ENCODE peak calls at places on chromosome 19, in seven cellular contexts. One of them, this sample, is unnamed.

GRCh38 chr19:38209671-38210457 is 14.2 kb downstream of the DPF1 start:
- DNase-seq in ovary: peak; percentile 88
- DNase-seq in colonic mucosa: peak; percentile 56
- DNase-seq in pancreas: no peak
- DNase-seq in GM23338: peak; percentile 82
- DNase-seq in CD4-positive, alpha-beta memory T cell: no peak
- DNase-seq in A673: no peak
- DNase-seq in this sample: peak; percentile 31

GRCh38 chr19:50357178-50358100 is 8.0 kb downstream of the NAPSA start:
- DNase-seq in GM23338: peak; percentile 91
- DNase-seq in pancreas: peak; percentile 86
- DNase-seq in A673: peak; percentile 89
- DNase-seq in ovary: peak; percentile 88
- DNase-seq in CD4-positive, alpha-beta memory T cell: peak; percentile 86
- DNase-seq in colonic mucosa: peak; percentile 79
- DNase-seq in this sample: peak; percentile 60

GRCh38 chr19:35673121-35673804 is 6.9 kb downstream of the UPK1A start:
- DNase-seq in pancreas: peak; percentile 65
- DNase-seq in A673: no peak
- DNase-seq in ovary: no peak
- DNase-seq in GM23338: peak; percentile 84
- DNase-seq in colonic mucosa: no peak
- DNase-seq in CD4-positive, alpha-beta memory T cell: peak; percentile 24
- DNase-seq in this sample: peak; percentile 69

GRCh38 chr19:8163781-8164180 is 14.4 kb upstream of the FBN3 start:
- DNase-seq in A673: no peak
- DNase-seq in pancreas: no peak
- DNase-seq in CD4-positive, alpha-beta memory T cell: no peak
- DNase-seq in GM23338: no peak
- DNase-seq in ovary: no peak
- DNase-seq in colonic mucosa: no peak
- DNase-seq in this sample: no peak

GRCh38 chr19:45306522-45307027 is 16.1 kb downstream of the CKM start:
- DNase-seq in A673: peak; percentile 70
- DNase-seq in pancreas: no peak
- DNase-seq in ovary: no peak
- DNase-seq in CD4-positive, alpha-beta memory T cell: no peak
- DNase-seq in colonic mucosa: no peak
- DNase-seq in GM23338: peak; percentile 70
- DNase-seq in this sample: no peak

GRCh38 chr19:55339225-55340143 is at the start of gene KMT5C:
- DNase-seq in pancreas: peak; percentile 100
- DNase-seq in ovary: peak; percentile 100
- DNase-seq in A673: peak; percentile 100
- DNase-seq in colonic mucosa: peak; percentile 100
- DNase-seq in GM23338: peak; percentile 100
- DNase-seq in CD4-positive, alpha-beta memory T cell: peak; percentile 100
- DNase-seq in this sample: peak; percentile 100

GRCh38 chr19:33622505-33622808 is 704 bp downstream of the CHST8 start:
- DNase-seq in CD4-positive, alpha-beta memory T cell: no peak
- DNase-seq in ovary: no peak
- DNase-seq in pancreas: peak; percentile 60
- DNase-seq in GM23338: peak; percentile 60
- DNase-seq in colonic mucosa: no peak
- DNase-seq in A673: no peak
- DNase-seq in this sample: no peak

GRCh38 chr19:45439569-45440258 is 16.0 kb upstream of the ERCC1 start:
- DNase-seq in colonic mucosa: peak; percentile 80
- DNase-seq in GM23338: peak; percentile 76
- DNase-seq in A673: peak; percentile 87
- DNase-seq in pancreas: peak; percentile 94
- DNase-seq in CD4-positive, alpha-beta memory T cell: peak; percentile 87
- DNase-seq in ovary: peak; percentile 93
- DNase-seq in this sample: peak; percentile 84

GRCh38 chr19:31283701-31284100 is 65.5 kb downstream of the TSHZ3 start:
- DNase-seq in CD4-positive, alpha-beta memory T cell: no peak
- DNase-seq in GM23338: peak; percentile 20
- DNase-seq in colonic mucosa: no peak
- DNase-seq in pancreas: no peak
- DNase-seq in ovary: no peak
- DNase-seq in A673: no peak
- DNase-seq in this sample: no peak

GRCh38 chr19:14843169-14843568 is 5.6 kb downstream of the OR7A10 start:
- DNase-seq in A673: no peak
- DNase-seq in CD4-positive, alpha-beta memory T cell: no peak
- DNase-seq in GM23338: no peak
- DNase-seq in ovary: no peak
- DNase-seq in colonic mucosa: no peak
- DNase-seq in pancreas: no peak
- DNase-seq in this sample: no peak
- H3K4me3 ChIP-seq in A673: no peak overlapping the region
- H3K4me3 ChIP-seq in CD4-positive, alpha-beta memory T cell: no peak overlapping the region
- H3K4me3 ChIP-seq in GM23338: no peak overlapping the region
- H3K4me3 ChIP-seq in ovary: no peak overlapping the region
- H3K4me3 ChIP-seq in colonic mucosa: no peak overlapping the region
- H3K4me3 ChIP-seq in pancreas: no peak overlapping the region
- H3K4me3 ChIP-seq in this sample: no peak overlapping the region

GRCh38 chr19:17751912-17752273 is 616 bp downstream of the FCHO1 start:
- DNase-seq in ovary: no peak
- DNase-seq in pancreas: no peak
- DNase-seq in GM23338: no peak
- DNase-seq in CD4-positive, alpha-beta memory T cell: no peak
- DNase-seq in colonic mucosa: no peak
- DNase-seq in A673: no peak
- DNase-seq in this sample: no peak
- H3K4me3 ChIP-seq in ovary: no peak overlapping the region
- H3K4me3 ChIP-seq in pancreas: no peak overlapping the region
- H3K4me3 ChIP-seq in GM23338: no peak overlapping the region
- H3K4me3 ChIP-seq in CD4-positive, alpha-beta memory T cell: peak overlapping the region; percentile 65
- H3K4me3 ChIP-seq in colonic mucosa: peak overlapping the region; percentile 18
- H3K4me3 ChIP-seq in A673: no peak overlapping the region
- H3K4me3 ChIP-seq in this sample: no peak overlapping the region

GRCh38 chr19:13330285-13330684 is 176.0 kb downstream of the CACNA1A start:
- DNase-seq in colonic mucosa: no peak
- DNase-seq in CD4-positive, alpha-beta memory T cell: no peak
- DNase-seq in GM23338: no peak
- DNase-seq in A673: no peak
- DNase-seq in ovary: no peak
- DNase-seq in pancreas: no peak
- DNase-seq in this sample: no peak
- H3K4me3 ChIP-seq in colonic mucosa: no peak overlapping the region
- H3K4me3 ChIP-seq in CD4-positive, alpha-beta memory T cell: no peak overlapping the region
- H3K4me3 ChIP-seq in GM23338: no peak overlapping the region
- H3K4me3 ChIP-seq in A673: no peak overlapping the region
- H3K4me3 ChIP-seq in ovary: no peak overlapping the region
- H3K4me3 ChIP-seq in pancreas: no peak overlapping the region
- H3K4me3 ChIP-seq in this sample: no peak overlapping the region

GRCh38 chr19:2227415-2228156 is 8.5 kb downstream of the PLEKHJ1 start:
- DNase-seq in pancreas: no peak
- DNase-seq in GM23338: peak; percentile 33
- DNase-seq in A673: no peak
- DNase-seq in ovary: no peak
- DNase-seq in colonic mucosa: no peak
- DNase-seq in CD4-positive, alpha-beta memory T cell: no peak
- DNase-seq in this sample: no peak
- H3K4me3 ChIP-seq in pancreas: no peak overlapping the region
- H3K4me3 ChIP-seq in GM23338: no peak overlapping the region
- H3K4me3 ChIP-seq in A673: no peak overlapping the region
- H3K4me3 ChIP-seq in ovary: no peak overlapping the region
- H3K4me3 ChIP-seq in colonic mucosa: no peak overlapping the region
- H3K4me3 ChIP-seq in CD4-positive, alpha-beta memory T cell: no peak overlapping the region
- H3K4me3 ChIP-seq in this sample: no peak overlapping the region

This sample was measured in MG63.